ENCODE peak calls at places on chromosomes 5 and 9, in nine cellular contexts. X, Y, L, F, H, E, C, A and G are unnamed samples. For H3K4me1, the result is how much of the 10 kb centered on the place peaks cover.

GRCh38 chr5:64292611-64293215 is 127.1 kb downstream of the RNF180 start:
- DNase-seq in X (no peak), Y (no peak), L (no peak), F (no peak), H (peak), E (no peak), C (no peak), A (no peak), G (peak)

GRCh38 chr9:119289740-119290139 is 79.5 kb downstream of the BRINP1 start:
- DNase-seq in X (peak), Y (peak), L (no peak), F (peak), H (peak), E (no peak), C (peak), A (peak), G (peak)

GRCh38 chr9:111957856-111958631 is 61.4 kb downstream of the UGCG start:
- DNase-seq in X (no peak), Y (peak), L (no peak), F (no peak), H (peak), E (no peak), C (no peak), A (no peak), G (no peak)

GRCh38 chr9:79689576-79689975 is 117.8 kb downstream of the TLE4 start:
- DNase-seq in X (no peak), Y (no peak), L (no peak), F (no peak), H (no peak), E (no peak), C (no peak), A (no peak), G (no peak)

GRCh38 chr5:164345173-164345572 is 839.8 kb downstream of the MAT2B start:
- DNase-seq in X (no peak), Y (no peak), L (peak), F (no peak), H (peak), E (no peak), C (peak), A (no peak), G (no peak)

GRCh38 chr5:132372542-132372941 is 3.0 kb downstream of the SLC22A5 start:
- DNase-seq in X (no peak), Y (no peak), L (no peak), F (no peak), H (no peak), E (no peak), C (no peak), A (no peak), G (no peak)

GRCh38 chr5:44885903-44886302 is 77.2 kb downstream of the MRPS30 start:
- DNase-seq in X (no peak), Y (peak), L (no peak), F (no peak), H (peak), E (no peak), C (no peak), A (no peak), G (no peak)

GRCh38 chr5:40929049-40929448 is 19.8 kb downstream of the C7 start:
- DNase-seq in X (no peak), Y (no peak), L (no peak), F (peak), H (no peak), E (no peak), C (no peak), A (no peak), G (no peak)

GRCh38 chr5:134994560-134995156 is 27.0 kb downstream of the CATSPER3 start:
- DNase-seq in X (no peak), Y (no peak), L (no peak), F (no peak), H (no peak), E (no peak), C (no peak), A (no peak), G (no peak)

GRCh38 chr9:33289501-33289900 is 815 bp upstream of the NFX1 start:
- DNase-seq in X (peak), Y (no peak), L (no peak), F (peak), H (peak), E (no peak), C (no peak), A (peak), G (no peak)

GRCh38 chr5:65989115-65989514 is 62.7 kb downstream of the ERBIN start:
- DNase-seq in X (no peak), Y (no peak), L (no peak), F (no peak), H (no peak), E (no peak), C (no peak), A (no peak), G (no peak)

GRCh38 chr9:91417602-91418218 is 5.9 kb downstream of the NFIL3 start:
- DNase-seq in X (no peak), Y (no peak), L (no peak), F (no peak), H (no peak), E (no peak), C (no peak), A (no peak), G (no peak)

GRCh38 chr5:88602584-88602983 is 280.4 kb downstream of the MEF2C start:
- DNase-seq in X (peak), Y (no peak), L (no peak), F (peak), H (no peak), E (peak), C (no peak), A (peak), G (peak)

GRCh38 chr9:127828262-127829031 is 25.8 kb downstream of the FPGS start:
- DNase-seq in X (peak), Y (no peak), L (peak), F (peak), H (peak), E (peak), C (peak), A (peak), G (peak)

GRCh38 chr5:77892061-77893010 is 116.2 kb upstream of the TBCA start:
- DNase-seq in X (peak), Y (no peak), L (no peak), F (no peak), H (no peak), E (no peak), C (peak), A (no peak), G (peak)

GRCh38 chr9:107586493-107586892 is 96.9 kb upstream of the KLF4 start:
- DNase-seq in X (no peak), Y (no peak), L (no peak), F (no peak), H (no peak), E (no peak), C (no peak), A (no peak), G (no peak)

GRCh38 chr9:93808115-93809029 is 146.8 kb downstream of the BARX1 start:
- DNase-seq in X (no peak), Y (no peak), L (no peak), F (no peak), H (no peak), E (no peak), C (no peak), A (no peak), G (peak)

GRCh38 chr9:134629586-134630392 is 11.8 kb upstream of the COL5A1 start:
- DNase-seq in X (no peak), Y (no peak), L (peak), F (no peak), H (no peak), E (no peak), C (no peak), A (no peak), G (no peak)

GRCh38 chr9:31027678-31028077 is 1356.8 kb upstream of the ACO1 start:
- DNase-seq in X (no peak), Y (no peak), L (no peak), F (no peak), H (no peak), E (no peak), C (no peak), A (no peak), G (no peak)

GRCh38 chr5:3606121-3606831 is 10.6 kb downstream of the IRX1 start:
- DNase-seq in X (no peak), Y (no peak), L (no peak), F (peak), H (no peak), E (no peak), C (no peak), A (no peak), G (no peak)

GRCh38 chr9:121861501-121862180 is 210.2 kb downstream of the DAB2IP start:
- DNase-seq in X (peak), Y (no peak), L (peak), F (peak), H (no peak), E (peak), C (peak), A (peak), G (no peak)

GRCh38 chr5:152405145-152405544 is at the start of gene NMUR2:
- DNase-seq in X (no peak), Y (no peak), L (peak), F (peak), H (no peak), E (no peak), C (peak), A (no peak), G (no peak)

GRCh38 chr9:1018121-1018520 is 32.0 kb upstream of the DMRT2 start:
- DNase-seq in X (peak), Y (no peak), L (no peak), F (peak), H (no peak), E (peak), C (peak), A (peak), G (no peak)

GRCh38 chr9:137968235-137968634 is 90.7 kb downstream of the CACNA1B start:
- DNase-seq in X (no peak), Y (no peak), L (no peak), F (peak), H (no peak), E (no peak), C (no peak), A (no peak), G (peak)

GRCh38 chr9:21326526-21327139 is 8.6 kb downstream of the KLHL9 start:
- DNase-seq in X (no peak), Y (peak), L (no peak), F (peak), H (peak), E (no peak), C (peak), A (no peak), G (no peak)

GRCh38 chr5:41649659-41650058 is 139.3 kb upstream of the PLCXD3 start:
- DNase-seq in X (no peak), Y (peak), L (no peak), F (no peak), H (peak), E (no peak), C (no peak), A (no peak), G (no peak)

GRCh38 chr9:93902780-93903655 is 52.1 kb downstream of the BARX1 start:
- DNase-seq in X (no peak), Y (no peak), L (no peak), F (no peak), H (no peak), E (no peak), C (no peak), A (peak), G (peak)

GRCh38 chr5:58348996-58349728 is 110.7 kb downstream of the PLK2 start:
- DNase-seq in X (no peak), Y (peak), L (no peak), F (no peak), H (no peak), E (no peak), C (no peak), A (no peak), G (no peak)

GRCh38 chr5:161507591-161507990 is 38.9 kb downstream of the GABRB2 start:
- DNase-seq in X (no peak), Y (no peak), L (no peak), F (no peak), H (peak), E (no peak), C (no peak), A (no peak), G (no peak)

GRCh38 chr5:108788142-108788541 is 40.4 kb downstream of the FER start:
- DNase-seq in X (no peak), Y (peak), L (peak), F (no peak), H (no peak), E (no peak), C (no peak), A (peak), G (no peak)

GRCh38 chr9:34246453-34246852 is 67.6 kb downstream of the UBAP1 start:
- DNase-seq in X (no peak), Y (no peak), L (no peak), F (no peak), H (no peak), E (no peak), C (no peak), A (no peak), G (no peak)

GRCh38 chr5:68484307-68485068 is 268.9 kb downstream of the PIK3R1 start:
- DNase-seq in X (no peak), Y (peak), L (no peak), F (no peak), H (peak), E (no peak), C (no peak), A (no peak), G (no peak)

GRCh38 chr9:122053951-122054350 is 39.2 kb downstream of the TTLL11 start:
- DNase-seq in X (no peak), Y (no peak), L (no peak), F (no peak), H (peak), E (no peak), C (no peak), A (no peak), G (no peak)

GRCh38 chr5:139848508-139849100 is 53.0 kb downstream of the PSD2 start:
- DNase-seq in X (peak), Y (no peak), L (no peak), F (peak), H (no peak), E (no peak), C (no peak), A (no peak), G (peak)

DNA sequence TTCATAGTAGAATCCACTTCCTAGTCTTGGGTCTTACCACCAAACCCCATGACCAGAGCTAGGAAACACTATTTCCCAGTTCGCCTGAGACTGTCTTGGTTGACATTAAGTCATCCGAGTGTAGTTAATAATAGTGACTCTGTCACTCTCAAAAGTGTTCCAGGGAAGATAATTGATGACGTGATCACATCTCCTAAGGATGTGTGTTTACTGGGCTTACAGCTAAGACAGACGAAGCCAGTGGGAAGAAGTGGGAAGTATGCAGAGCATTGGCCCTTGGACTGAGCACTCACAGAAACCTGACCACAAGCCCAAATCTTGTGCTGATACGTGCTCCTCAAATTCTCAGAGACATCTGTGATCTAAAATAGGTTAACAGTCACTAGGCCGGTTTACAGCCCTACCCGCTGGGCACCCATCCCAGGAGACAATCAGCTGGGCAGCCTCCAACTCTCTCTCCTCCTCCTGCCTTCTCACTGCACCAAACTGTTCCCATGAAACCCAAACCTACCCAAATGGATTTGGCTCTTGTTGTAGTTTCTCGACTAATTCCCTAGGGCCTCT is 316.6 kb downstream of the TLE1 start:
- DNase-seq in X (no peak), Y (no peak), L (peak), F (no peak), H (peak), E (no peak), C (no peak), A (no peak), G (no peak)
- H3K4me1 ChIP-seq in X (under half), Y (under half), L (under half), F (under half), H (under half), E (under half), C (under half), A (under half), G (under half)

GRCh38 chr9:136541709-136542108 is 4.1 kb downstream of the NOTCH1 start:
- DNase-seq in X (no peak), Y (no peak), L (no peak), F (no peak), H (no peak), E (no peak), C (no peak), A (no peak), G (no peak)
- H3K4me3 ChIP-seq in X (no peak), Y (no peak), L (peak), F (no peak), H (no peak), E (no peak), C (no peak), A (no peak), G (no peak)

GRCh38 chr5:172973127-172973916 is 10.2 kb upstream of the ATP6V0E1 start:
- DNase-seq in X (no peak), Y (no peak), L (no peak), F (no peak), H (peak), E (no peak), C (no peak), A (no peak), G (no peak)
- H3K4me1 ChIP-seq in X (under half), Y (under half), L (under half), F (under half), H (under half), E (under half), C (under half), A (under half), G (under half)

DNA sequence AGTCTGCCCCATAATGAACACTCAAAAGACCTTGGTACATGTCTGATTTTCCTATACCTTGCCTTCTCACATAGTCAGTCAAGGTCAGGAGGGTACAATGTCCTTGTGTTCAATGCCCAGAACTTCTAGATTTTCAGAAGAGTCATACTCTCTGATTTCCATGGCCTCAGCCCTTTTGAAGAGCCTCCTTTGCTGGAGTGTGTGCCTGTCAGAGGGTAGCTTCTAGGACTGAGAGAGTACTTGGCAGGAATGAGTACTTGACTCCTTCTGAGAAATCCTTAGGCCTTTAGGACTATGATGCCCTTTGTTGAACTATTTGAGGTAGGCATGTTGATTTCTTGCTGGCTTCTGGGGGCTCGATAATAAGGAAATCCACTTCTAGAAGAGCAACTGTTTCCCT is 10.5 kb upstream of the MEGF9 start:
- DNase-seq in X (no peak), Y (no peak), L (no peak), F (no peak), H (no peak), E (no peak), C (no peak), A (no peak), G (no peak)
- H3K4me3 ChIP-seq in X (no peak), Y (no peak), L (no peak), F (no peak), H (no peak), E (no peak), C (no peak), A (no peak), G (no peak)